ENCODE peak calls at places on chromosomes 5 and 9, in four cellular contexts. W is endothelial cell of umbilical vein, G is activated B cell treated with CpG ODN at 0.5 μM for 24 hours, I is erythroblast. J is an unnamed sample.

GRCh38 chr9:80806675-80807074 is 882.7 kb downstream of the TLE1 start:
- DNase-seq in W (no peak), G (no peak), I (no peak), J (no peak)

GRCh38 chr9:118595719-118596305 is 773.4 kb downstream of the BRINP1 start:
- DNase-seq in W (peak; percentile 48), G (no peak), I (no peak), J (no peak)

GRCh38 chr5:98428806-98429205 is 344.7 kb upstream of the RGMB start:
- DNase-seq in W (peak; percentile 54), G (no peak), I (no peak), J (no peak)

GRCh38 chr9:122580360-122580759 is 2.8 kb downstream of the OR1L8 start:
- DNase-seq in W (peak; percentile 83), G (no peak), I (no peak), J (no peak)

GRCh38 chr5:89457411-89458329 is 574.7 kb upstream of the MEF2C start:
- DNase-seq in W (peak; percentile 53), G (no peak), I (no peak), J (no peak)

GRCh38 chr5:55276771-55277170 is 30.7 kb downstream of the DHX29 start:
- DNase-seq in W (no peak), G (no peak), I (no peak), J (no peak)

GRCh38 chr5:169288066-169288753 is 12.7 kb downstream of the SLIT3 start:
- DNase-seq in W (no peak), G (no peak), I (no peak), J (no peak)

GRCh38 chr5:10511741-10512640 is 51.9 kb upstream of the ANKRD33B start:
- DNase-seq in W (no peak), G (no peak), I (no peak), J (no peak)

GRCh38 chr5:179293276-179293675 is 52.0 kb downstream of the ADAMTS2 start:
- DNase-seq in W (no peak), G (no peak), I (no peak), J (no peak)

GRCh38 chr5:88045931-88046461 is 222.6 kb downstream of the TMEM161B start:
- DNase-seq in W (no peak), G (no peak), I (no peak), J (no peak)

GRCh38 chr9:8579661-8580060 is 780.1 kb upstream of the DMAC1 start:
- DNase-seq in W (no peak), G (no peak), I (no peak), J (no peak)

J was measured in activated CD8-positive, alpha-beta memory T cell treated with anti-CD3 and anti-CD28 coated beads for 48 hours.